ENCODE peak calls at places on chromosomes 4 and X, in seven cellular contexts. One of them, this sample, is unnamed.

GRCh38 chr4:8419222-8420041 is 21.1 kb downstream of the ACOX3 start:
- DNase-seq in HCT116: no peak
- DNase-seq in islet precursor cell: no peak
- DNase-seq in activated CD4-positive, CD25-positive, alpha-beta regulatory T cell treated with anti-CD3 and anti-CD28 coated beads, Interleukin-2, amount 50 U/mL, for 16 hours: no peak
- DNase-seq in anterior cingulate cortex: no peak
- DNase-seq in A172: peak; percentile 38
- DNase-seq in fibroblast of pulmonary artery: peak; percentile 25
- DNase-seq in this sample: peak; percentile 73

GRCh38 chr4:77931452-77932135 is 69.0 kb downstream of the MRPL1 start:
- DNase-seq in HCT116: no peak
- DNase-seq in islet precursor cell: no peak
- DNase-seq in activated CD4-positive, CD25-positive, alpha-beta regulatory T cell treated with anti-CD3 and anti-CD28 coated beads, Interleukin-2, amount 50 U/mL, for 16 hours: no peak
- DNase-seq in anterior cingulate cortex: no peak
- DNase-seq in A172: peak; percentile 3
- DNase-seq in fibroblast of pulmonary artery: peak; percentile 86
- DNase-seq in this sample: no peak

GRCh38 chrX:35289952-35290351 is 347.4 kb downstream of the FAM47B start:
- DNase-seq in HCT116: no peak
- DNase-seq in islet precursor cell: no peak
- DNase-seq in activated CD4-positive, CD25-positive, alpha-beta regulatory T cell treated with anti-CD3 and anti-CD28 coated beads, Interleukin-2, amount 50 U/mL, for 16 hours: no peak
- DNase-seq in anterior cingulate cortex: no peak
- DNase-seq in A172: no peak
- DNase-seq in fibroblast of pulmonary artery: no peak
- DNase-seq in this sample: no peak

GRCh38 chr4:111923786-111924185 is 221.5 kb upstream of the FAM241A start:
- DNase-seq in HCT116: no peak
- DNase-seq in islet precursor cell: no peak
- DNase-seq in activated CD4-positive, CD25-positive, alpha-beta regulatory T cell treated with anti-CD3 and anti-CD28 coated beads, Interleukin-2, amount 50 U/mL, for 16 hours: no peak
- DNase-seq in anterior cingulate cortex: no peak
- DNase-seq in A172: peak; percentile 42
- DNase-seq in fibroblast of pulmonary artery: no peak
- DNase-seq in this sample: no peak

GRCh38 chr4:61427818-61428495 is 227.8 kb downstream of the ADGRL3 start:
- DNase-seq in HCT116: no peak
- DNase-seq in islet precursor cell: peak; percentile 52
- DNase-seq in activated CD4-positive, CD25-positive, alpha-beta regulatory T cell treated with anti-CD3 and anti-CD28 coated beads, Interleukin-2, amount 50 U/mL, for 16 hours: no peak
- DNase-seq in anterior cingulate cortex: no peak
- DNase-seq in A172: peak; percentile 28
- DNase-seq in fibroblast of pulmonary artery: no peak
- DNase-seq in this sample: no peak

GRCh38 chr4:141329174-141329569 is 108.5 kb downstream of the ZNF330 start:
- DNase-seq in HCT116: no peak
- DNase-seq in islet precursor cell: no peak
- DNase-seq in activated CD4-positive, CD25-positive, alpha-beta regulatory T cell treated with anti-CD3 and anti-CD28 coated beads, Interleukin-2, amount 50 U/mL, for 16 hours: no peak
- DNase-seq in anterior cingulate cortex: no peak
- DNase-seq in A172: no peak
- DNase-seq in fibroblast of pulmonary artery: peak; percentile 57
- DNase-seq in this sample: no peak

GRCh38 chrX:51144828-51145442 is 187.7 kb upstream of the NUDT10 start:
- DNase-seq in HCT116: no peak
- DNase-seq in islet precursor cell: peak; percentile 66
- DNase-seq in activated CD4-positive, CD25-positive, alpha-beta regulatory T cell treated with anti-CD3 and anti-CD28 coated beads, Interleukin-2, amount 50 U/mL, for 16 hours: no peak
- DNase-seq in anterior cingulate cortex: no peak
- DNase-seq in A172: peak; percentile 0
- DNase-seq in fibroblast of pulmonary artery: peak; percentile 37
- DNase-seq in this sample: peak; percentile 21

GRCh38 chr4:139786494-139787354 is 121.1 kb downstream of the MGST2 start:
- DNase-seq in HCT116: no peak
- DNase-seq in islet precursor cell: no peak
- DNase-seq in activated CD4-positive, CD25-positive, alpha-beta regulatory T cell treated with anti-CD3 and anti-CD28 coated beads, Interleukin-2, amount 50 U/mL, for 16 hours: no peak
- DNase-seq in anterior cingulate cortex: no peak
- DNase-seq in A172: no peak
- DNase-seq in fibroblast of pulmonary artery: no peak
- DNase-seq in this sample: peak; percentile 28

GRCh38 chr4:52748432-52748831 is 2.8 kb downstream of the ERVMER34-1 start:
- DNase-seq in HCT116: no peak
- DNase-seq in islet precursor cell: no peak
- DNase-seq in activated CD4-positive, CD25-positive, alpha-beta regulatory T cell treated with anti-CD3 and anti-CD28 coated beads, Interleukin-2, amount 50 U/mL, for 16 hours: no peak
- DNase-seq in anterior cingulate cortex: no peak
- DNase-seq in A172: no peak
- DNase-seq in fibroblast of pulmonary artery: no peak
- DNase-seq in this sample: no peak

GRCh38 chrX:122739770-122740169 is 444.3 kb upstream of the GRIA3 start:
- DNase-seq in HCT116: no peak
- DNase-seq in islet precursor cell: peak; percentile 59
- DNase-seq in activated CD4-positive, CD25-positive, alpha-beta regulatory T cell treated with anti-CD3 and anti-CD28 coated beads, Interleukin-2, amount 50 U/mL, for 16 hours: no peak
- DNase-seq in anterior cingulate cortex: no peak
- DNase-seq in A172: no peak
- DNase-seq in fibroblast of pulmonary artery: peak; percentile 0
- DNase-seq in this sample: no peak

GRCh38 chr4:124783847-124784246 is 71.3 kb upstream of the ANKRD50 start:
- DNase-seq in HCT116: no peak
- DNase-seq in islet precursor cell: no peak
- DNase-seq in activated CD4-positive, CD25-positive, alpha-beta regulatory T cell treated with anti-CD3 and anti-CD28 coated beads, Interleukin-2, amount 50 U/mL, for 16 hours: no peak
- DNase-seq in anterior cingulate cortex: no peak
- DNase-seq in A172: no peak
- DNase-seq in fibroblast of pulmonary artery: peak; percentile 31
- DNase-seq in this sample: no peak

This sample was measured in GM10248.